ENCODE peak calls at places on chromosomes 12 and 14, in eight cellular contexts. X, Z, Q, N, C, G, J and S are unnamed samples.
A peak's percentile ranks its signal among the peaks of the same experiment; 100 is the strongest.

GRCh38 chr12:80936642-80937390 is 918 bp downstream of the LIN7A start:
- DNase-seq in Q (peak; percentile 48), J (no peak), G (peak; percentile 50), X (peak; percentile 91), Z (peak; percentile 30), N (peak; percentile 77), C (peak; percentile 64), S (peak; percentile 52)

GRCh38 chr12:57016348-57016747 is at the start of gene TAC3:
- DNase-seq in Z (no peak), N (no peak), J (no peak), Q (no peak), X (no peak), G (no peak), C (no peak), S (no peak)

GRCh38 chr12:25533150-25533549 is 19.9 kb downstream of the LMNTD1 start:
- DNase-seq in C (no peak), N (no peak), Z (no peak), G (no peak), J (no peak), X (no peak), Q (no peak), S (no peak)

GRCh38 chr12:26499979-26500640 is 304.7 kb downstream of the SSPN start:
- DNase-seq in C (peak; percentile 2), N (no peak), Q (no peak), X (no peak), G (no peak), Z (no peak), J (no peak), S (no peak)

GRCh38 chr12:108299980-108300696 is 39.0 kb downstream of the CMKLR1 start:
- DNase-seq in Z (no peak), J (no peak), X (no peak), C (no peak), G (no peak), N (no peak), Q (no peak), S (no peak)

GRCh38 chr14:57297852-57298251 is 29.1 kb downstream of the AP5M1 start:
- DNase-seq in Z (no peak), J (no peak), G (no peak), C (no peak), Q (no peak), N (no peak), X (no peak), S (no peak)

GRCh38 chr12:19746471-19746870 is 307.2 kb downstream of the AEBP2 start:
- DNase-seq in N (no peak), C (no peak), Z (no peak), G (no peak), X (no peak), J (no peak), Q (no peak), S (no peak)

GRCh38 chr12:93976024-93976423 is 172.4 kb upstream of the PLXNC1 start:
- DNase-seq in X (no peak), N (no peak), Q (no peak), J (no peak), G (no peak), Z (no peak), C (no peak), S (no peak)

GRCh38 chr12:105382771-105383632 is 52.5 kb downstream of the C12orf75 start:
- DNase-seq in X (no peak), Q (no peak), C (peak; percentile 72), J (no peak), G (peak; percentile 40), Z (no peak), N (no peak), S (peak; percentile 27)

GRCh38 chr12:52907092-52907810 is 2.4 kb upstream of the KRT8 start:
- DNase-seq in N (peak; percentile 85), G (peak; percentile 96), Z (no peak), Q (peak; percentile 89), X (peak; percentile 83), C (peak; percentile 63), J (no peak), S (peak; percentile 22)

GRCh38 chr14:30194769-30195168 is 267.1 kb upstream of the PRKD1 start:
- DNase-seq in Z (no peak), C (peak; percentile 95), N (no peak), J (no peak), G (no peak), Q (no peak), X (no peak), S (no peak)

GRCh38 chr14:66709292-66709691 is 201.3 kb downstream of the GPHN start:
- DNase-seq in G (no peak), Z (no peak), J (no peak), X (no peak), C (peak; percentile 76), Q (no peak), N (no peak), S (no peak)

GRCh38 chr12:50205648-50206047 is 38.5 kb upstream of the CERS5 start:
- DNase-seq in C (no peak), Q (no peak), Z (no peak), G (no peak), X (no peak), J (no peak), N (no peak), S (no peak)

GRCh38 chr12:24948816-24949722 is at the start of gene BCAT1:
- DNase-seq in G (peak; percentile 44), N (peak; percentile 91), X (peak; percentile 94), J (no peak), C (peak; percentile 89), Q (no peak), Z (peak; percentile 76), S (peak; percentile 74)

GRCh38 chr12:109744991-109745942 is 31.6 kb downstream of the FAM222A start:
- DNase-seq in X (peak; percentile 8), J (peak; percentile 0), Q (no peak), G (no peak), N (peak; percentile 6), C (no peak), Z (no peak), S (no peak)

GRCh38 chr12:47939009-47939601 is 24.3 kb upstream of the TMEM106C start:
- DNase-seq in J (no peak), N (no peak), G (peak; percentile 92), C (no peak), X (no peak), Q (peak; percentile 38), Z (no peak), S (no peak)

GRCh38 chr12:108886873-108887629 is 7.2 kb downstream of the DAO start:
- DNase-seq in N (no peak), G (no peak), C (no peak), J (no peak), X (no peak), Q (no peak), Z (no peak), S (no peak)

GRCh38 chr14:53956427-53957201 is at the start of gene BMP4:
- DNase-seq in Z (peak; percentile 84), G (peak; percentile 91), C (peak; percentile 65), Q (peak; percentile 71), N (peak; percentile 90), J (no peak), X (peak; percentile 90), S (peak; percentile 83)

GRCh38 chr12:99966429-99966828 is 18.3 kb downstream of the ANKS1B start:
- DNase-seq in Q (no peak), G (no peak), N (no peak), C (no peak), Z (no peak), J (no peak), X (no peak), S (no peak)
- TF ChIP-seq CTCF in Q (no peak), G (no peak), N (no peak), C (no peak), Z (no peak), J (no peak), X (no peak), S (no peak)

GRCh38 chr12:114691196-114691595 is 7.2 kb upstream of the TBX3 start:
- DNase-seq in N (no peak), X (no peak), J (no peak), G (no peak), C (no peak), Q (no peak), Z (no peak), S (no peak)
- H3K27ac ChIP-seq in N (peak overlapping the region; percentile 76), X (no peak overlapping the region), J (no peak overlapping the region), G (no peak overlapping the region), C (peak overlapping the region; percentile 90), Q (peak overlapping the region; percentile 96), Z (no peak overlapping the region), S (no peak overlapping the region)

DNA sequence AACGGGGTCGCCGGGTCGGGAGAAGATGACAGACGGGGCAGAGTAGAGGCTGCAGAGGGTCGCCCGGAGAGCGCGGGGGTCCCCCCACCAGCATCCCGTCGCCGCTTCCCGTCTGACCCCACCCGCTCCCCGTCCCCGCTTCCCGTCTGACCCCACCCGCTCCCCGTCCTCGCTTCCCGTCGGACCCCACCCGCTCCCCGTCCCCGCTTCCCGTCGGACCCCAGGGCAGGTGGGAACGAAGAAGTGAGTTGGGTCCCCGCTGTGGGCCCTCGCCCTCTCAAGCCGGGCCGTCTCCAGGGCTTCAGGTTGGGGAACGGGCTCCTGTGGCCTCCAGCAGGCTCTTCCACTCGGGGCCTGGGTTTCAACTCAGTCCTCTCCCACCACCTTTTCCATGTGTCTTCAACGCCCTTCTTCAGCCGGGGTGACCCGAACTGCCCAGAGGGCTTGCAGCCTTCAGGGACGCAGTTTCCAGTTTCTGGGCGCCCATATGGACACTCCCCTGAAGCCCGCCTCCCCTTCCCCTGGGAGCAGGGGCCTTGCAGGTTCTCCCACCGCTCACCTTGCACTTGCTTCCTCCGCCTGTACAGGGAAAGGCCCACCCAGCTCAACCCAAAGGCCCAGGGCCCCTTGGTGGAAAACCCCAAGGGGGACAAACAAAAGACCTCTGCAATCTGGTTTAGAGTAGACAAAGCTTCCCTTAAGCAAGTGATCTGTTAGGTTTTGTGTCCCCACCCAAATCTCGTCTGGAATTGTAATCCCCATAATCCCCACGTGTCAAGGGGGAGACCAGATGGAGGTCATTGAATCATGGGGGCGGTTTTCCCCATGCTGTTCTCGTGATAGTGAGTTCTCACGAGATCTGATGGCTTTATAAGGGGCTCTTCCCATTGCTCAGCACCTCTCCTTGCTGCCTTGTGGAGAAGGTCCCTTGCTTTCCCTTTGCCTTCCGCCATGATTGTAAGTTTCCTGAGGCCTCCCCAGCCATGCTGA is 66.5 kb downstream of the TNFAIP2 start:
- DNase-seq in Z (no peak), X (no peak), N (no peak), C (no peak), G (no peak), J (no peak), Q (no peak), S (no peak)
- H3K27me3 ChIP-seq in Z (no peaks in the 10 kb centered on the region), X (peaks cover 53% of the 10 kb centered on the region), N (peaks cover 30% of the 10 kb centered on the region), C (peaks cover 2% of the 10 kb centered on the region), G (peaks cover 4% of the 10 kb centered on the region), J (peaks cover 40% of the 10 kb centered on the region), Q (no peaks in the 10 kb centered on the region), S (no peaks in the 10 kb centered on the region)

GRCh38 chr12:121357331-121357730 is 5.1 kb upstream of the ANAPC5 start:
- DNase-seq in Q (no peak), G (no peak), J (no peak), C (no peak), N (no peak), X (no peak), Z (no peak), S (no peak)

GRCh38 chr12:121355818-121356217 is 3.6 kb upstream of the ANAPC5 start:
- DNase-seq in Z (no peak), C (no peak), X (no peak), Q (no peak), N (no peak), J (no peak), G (no peak), S (no peak)

GRCh38 chr12:121356657-121357056 is 4.4 kb upstream of the ANAPC5 start:
- DNase-seq in Q (no peak), J (no peak), G (no peak), X (no peak), N (no peak), C (no peak), Z (no peak), S (no peak)

GRCh38 chr12:121346747-121347146 is 5.5 kb downstream of the ANAPC5 start:
- DNase-seq in C (no peak), Z (no peak), N (no peak), Q (no peak), X (no peak), J (no peak), G (no peak), S (no peak)

GRCh38 chr12:121352053-121353018 is at the start of gene ANAPC5:
- DNase-seq in C (peak; percentile 99), X (peak; percentile 93), G (peak; percentile 96), J (peak; percentile 90), Z (peak; percentile 94), Q (peak; percentile 94), N (peak; percentile 95), S (peak; percentile 91)
- TF ChIP-seq CTCF in C (no peak), X (peak; percentile 20), G (no peak), J (peak; percentile 20), Z (no peak), Q (no peak), N (peak; percentile 5), S (no peak)